ENCODE peak calls at places on chromosomes 3 and 15, in seven cellular contexts. Z is AG20443, B is lower lobe of right lung, R is type B pancreatic cell, O is RKO, W is D341Med, H is small intestine. F is an unnamed sample.

GRCh38 chr15:47405768-47406167 is 311.5 kb upstream of the SEMA6D start:
- DNase-seq in Z (no peak), B (no peak), R (no peak), O (no peak), W (no peak), H (no peak), F (no peak)

GRCh38 chr3:59542276-59542675 is 492.5 kb upstream of the CFAP20DC start:
- DNase-seq in Z (no peak), B (no peak), R (no peak), O (no peak), W (no peak), H (no peak), F (no peak)

GRCh38 chr3:197175503-197175902 is 122.9 kb downstream of the DLG1 start:
- DNase-seq in Z (no peak), B (no peak), R (no peak), O (no peak), W (no peak), H (no peak), F (no peak)

GRCh38 chr3:50340404-50341329 is at the start of gene RASSF1:
- DNase-seq in Z (peak), B (peak), R (no peak), O (no peak), W (no peak), H (peak), F (no peak)

GRCh38 chr15:40092416-40093223 is 16.1 kb downstream of the BMF start:
- DNase-seq in Z (peak), B (peak), R (peak), O (no peak), W (peak), H (peak), F (peak)

GRCh38 chr3:67940200-67940952 is 286.0 kb upstream of the SUCLG2 start:
- DNase-seq in Z (no peak), B (no peak), R (no peak), O (peak), W (no peak), H (no peak), F (no peak)

GRCh38 chr3:22269827-22270226 is 518.8 kb upstream of the ZNF385D start:
- DNase-seq in Z (peak), B (no peak), R (no peak), O (no peak), W (no peak), H (no peak), F (peak)

GRCh38 chr3:55491296-55491816 is 4.2 kb upstream of the WNT5A start:
- DNase-seq in Z (peak), B (no peak), R (no peak), O (no peak), W (no peak), H (no peak), F (peak)

GRCh38 chr3:17730318-17730967 is 12.0 kb downstream of the TBC1D5 start:
- DNase-seq in Z (no peak), B (no peak), R (no peak), O (no peak), W (no peak), H (peak), F (peak)

GRCh38 chr15:33963831-33964664 is 4.2 kb upstream of the CHRM5 start:
- DNase-seq in Z (peak), B (no peak), R (no peak), O (peak), W (peak), H (peak), F (peak)

GRCh38 chr15:73979636-73980035 is 12.5 kb downstream of the STOML1 start:
- DNase-seq in Z (no peak), B (no peak), R (no peak), O (no peak), W (no peak), H (no peak), F (no peak)

GRCh38 chr3:112647122-112647521 is 6.2 kb upstream of the CCDC80 start:
- DNase-seq in Z (peak), B (no peak), R (no peak), O (no peak), W (no peak), H (no peak), F (peak)

GRCh38 chr3:183265157-183265642 is 12.1 kb downstream of the B3GNT5 start:
- DNase-seq in Z (no peak), B (no peak), R (no peak), O (no peak), W (no peak), H (peak), F (peak)

GRCh38 chr3:126113238-126113555 is 29.3 kb upstream of the SLC41A3 start:
- DNase-seq in Z (no peak), B (no peak), R (peak), O (no peak), W (no peak), H (no peak), F (no peak)

GRCh38 chr15:66951976-66952375 is 113.4 kb upstream of the SMAD3 start:
- DNase-seq in Z (no peak), B (no peak), R (no peak), O (no peak), W (no peak), H (no peak), F (peak)

GRCh38 chr3:21435871-21436270 is 315.1 kb downstream of the ZNF385D start:
- DNase-seq in Z (peak), B (no peak), R (no peak), O (peak), W (no peak), H (no peak), F (peak)

GRCh38 chr3:161266731-161267150 is 45.6 kb downstream of the NMD3 start:
- DNase-seq in Z (peak), B (no peak), R (no peak), O (peak), W (no peak), H (no peak), F (peak)

GRCh38 chr15:40956543-40956982 is 3.3 kb downstream of the CHAC1 start:
- DNase-seq in Z (no peak), B (no peak), R (no peak), O (no peak), W (no peak), H (no peak), F (no peak)

GRCh38 chr3:17339233-17339632 is 403.2 kb downstream of the TBC1D5 start:
- DNase-seq in Z (no peak), B (no peak), R (no peak), O (no peak), W (no peak), H (no peak), F (no peak)

F was measured in astrocyte.